ENCODE peak calls at places on chromosomes 7 and 10, in five cellular contexts. One of them, this sample, is unnamed.

GRCh38 chr10:6164271-6165095 is 38.2 kb upstream of the PFKFB3 start:
- DNase-seq in psoas muscle: no peak
- DNase-seq in natural killer cell: no peak
- DNase-seq in MCF 10A: no peak
- DNase-seq in endothelial cell: no peak
- DNase-seq in this sample: no peak

GRCh38 chr10:44809652-44810051 is 101.5 kb upstream of the TMEM72 start:
- DNase-seq in natural killer cell: no peak
- DNase-seq in endothelial cell: no peak
- DNase-seq in psoas muscle: no peak
- DNase-seq in MCF 10A: peak
- DNase-seq in this sample: no peak

GRCh38 chr10:106114656-106115186 is 1049.8 kb downstream of the SORCS1 start:
- DNase-seq in psoas muscle: no peak
- DNase-seq in MCF 10A: no peak
- DNase-seq in endothelial cell: no peak
- DNase-seq in natural killer cell: no peak
- DNase-seq in this sample: no peak

GRCh38 chr7:24981544-24981951 is 1.6 kb upstream of the OSBPL3 start:
- DNase-seq in natural killer cell: peak
- DNase-seq in MCF 10A: peak
- DNase-seq in endothelial cell: peak
- DNase-seq in psoas muscle: peak
- DNase-seq in this sample: peak

GRCh38 chr10:118108194-118109026 is 61.7 kb upstream of the RAB11FIP2 start:
- DNase-seq in psoas muscle: no peak
- DNase-seq in MCF 10A: no peak
- DNase-seq in natural killer cell: no peak
- DNase-seq in endothelial cell: no peak
- DNase-seq in this sample: no peak

GRCh38 chr7:106486331-106486730 is 174.6 kb downstream of the CCDC71L start:
- DNase-seq in endothelial cell: no peak
- DNase-seq in MCF 10A: peak
- DNase-seq in natural killer cell: no peak
- DNase-seq in psoas muscle: no peak
- DNase-seq in this sample: no peak

GRCh38 chr10:102065561-102066420 is 642 bp downstream of the HPS6 start:
- DNase-seq in MCF 10A: peak
- DNase-seq in psoas muscle: peak
- DNase-seq in natural killer cell: peak
- DNase-seq in endothelial cell: peak
- DNase-seq in this sample: peak

GRCh38 chr10:13830385-13830784 is 243.6 kb downstream of the PRPF18 start:
- DNase-seq in natural killer cell: no peak
- DNase-seq in psoas muscle: no peak
- DNase-seq in MCF 10A: no peak
- DNase-seq in endothelial cell: no peak
- DNase-seq in this sample: no peak

GRCh38 chr10:43809211-43809930 is 160.7 kb upstream of the ZNF32 start:
- DNase-seq in psoas muscle: no peak
- DNase-seq in MCF 10A: peak
- DNase-seq in natural killer cell: no peak
- DNase-seq in endothelial cell: no peak
- DNase-seq in this sample: no peak

GRCh38 chr7:157584420-157584819 is 247.6 kb downstream of the DNAJB6 start:
- DNase-seq in endothelial cell: no peak
- DNase-seq in psoas muscle: no peak
- DNase-seq in MCF 10A: no peak
- DNase-seq in natural killer cell: no peak
- DNase-seq in this sample: no peak

GRCh38 chr10:11104772-11105675 is 87.4 kb downstream of the CELF2 start:
- DNase-seq in MCF 10A: no peak
- DNase-seq in endothelial cell: no peak
- DNase-seq in psoas muscle: no peak
- DNase-seq in natural killer cell: no peak
- DNase-seq in this sample: no peak
- TF ChIP-seq CTCF in MCF 10A: no peak
- TF ChIP-seq CTCF in endothelial cell: no peak
- TF ChIP-seq CTCF in psoas muscle: no peak
- TF ChIP-seq CTCF in natural killer cell: no peak
- TF ChIP-seq CTCF in this sample: no peak

GRCh38 chr10:3554121-3554522 is 230.9 kb downstream of the KLF6 start:
- DNase-seq in natural killer cell: no peak
- DNase-seq in psoas muscle: no peak
- DNase-seq in endothelial cell: no peak
- DNase-seq in MCF 10A: no peak
- DNase-seq in this sample: no peak

GRCh38 chr10:3552281-3552680 is 232.7 kb downstream of the KLF6 start:
- DNase-seq in endothelial cell: no peak
- DNase-seq in natural killer cell: no peak
- DNase-seq in psoas muscle: no peak
- DNase-seq in MCF 10A: no peak
- DNase-seq in this sample: no peak

GRCh38 chr10:3549118-3549517 is 235.9 kb downstream of the KLF6 start:
- DNase-seq in natural killer cell: no peak
- DNase-seq in endothelial cell: no peak
- DNase-seq in psoas muscle: no peak
- DNase-seq in MCF 10A: no peak
- DNase-seq in this sample: no peak

GRCh38 chr10:3548702-3549101 is 236.3 kb downstream of the KLF6 start:
- DNase-seq in MCF 10A: no peak
- DNase-seq in natural killer cell: no peak
- DNase-seq in psoas muscle: no peak
- DNase-seq in endothelial cell: no peak
- DNase-seq in this sample: no peak

GRCh38 chr10:3551761-3552160 is 233.2 kb downstream of the KLF6 start:
- DNase-seq in natural killer cell: no peak
- DNase-seq in endothelial cell: no peak
- DNase-seq in psoas muscle: no peak
- DNase-seq in MCF 10A: no peak
- DNase-seq in this sample: no peak
- TF ChIP-seq CTCF in natural killer cell: no peak
- TF ChIP-seq CTCF in endothelial cell: no peak
- TF ChIP-seq CTCF in psoas muscle: no peak
- TF ChIP-seq CTCF in MCF 10A: no peak
- TF ChIP-seq CTCF in this sample: no peak

GRCh38 chr10:95049919-95050318 is 19.4 kb downstream of the CYP2C8 start:
- DNase-seq in MCF 10A: no peak
- DNase-seq in natural killer cell: no peak
- DNase-seq in endothelial cell: no peak
- DNase-seq in psoas muscle: no peak
- DNase-seq in this sample: no peak
- TF ChIP-seq CTCF in MCF 10A: no peak
- TF ChIP-seq CTCF in natural killer cell: no peak
- TF ChIP-seq CTCF in endothelial cell: no peak
- TF ChIP-seq CTCF in psoas muscle: no peak
- TF ChIP-seq CTCF in this sample: no peak

DNA sequence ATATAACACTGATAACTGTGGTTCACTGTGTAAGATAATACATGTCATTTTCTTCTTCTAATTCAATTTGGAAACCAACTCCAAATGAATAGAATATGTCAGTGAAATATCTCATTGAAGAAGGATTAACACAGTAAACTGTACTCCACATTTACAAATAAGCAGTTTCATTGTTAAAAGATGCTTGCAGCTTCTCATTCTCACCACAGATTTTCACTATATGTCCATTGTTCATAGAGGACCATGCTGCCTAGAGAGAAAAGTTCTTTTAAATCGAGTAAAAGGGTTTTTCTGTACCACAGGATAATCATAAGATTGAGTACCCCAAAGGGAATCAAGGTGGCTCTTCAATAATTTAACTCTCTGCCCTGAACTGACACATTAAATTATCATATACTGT is 165.5 kb downstream of the LRRN3 start:
- DNase-seq in natural killer cell: no peak
- DNase-seq in endothelial cell: no peak
- DNase-seq in psoas muscle: no peak
- DNase-seq in MCF 10A: no peak
- DNase-seq in this sample: no peak
- TF ChIP-seq CTCF in natural killer cell: no peak
- TF ChIP-seq CTCF in endothelial cell: no peak
- TF ChIP-seq CTCF in psoas muscle: no peak
- TF ChIP-seq CTCF in MCF 10A: no peak
- TF ChIP-seq CTCF in this sample: no peak

GRCh38 chr10:48463318-48464003 is 141.4 kb downstream of the ARHGAP22 start:
- DNase-seq in MCF 10A: no peak
- DNase-seq in endothelial cell: no peak
- DNase-seq in psoas muscle: no peak
- DNase-seq in natural killer cell: no peak
- DNase-seq in this sample: no peak
- TF ChIP-seq CTCF in MCF 10A: no peak
- TF ChIP-seq CTCF in endothelial cell: no peak
- TF ChIP-seq CTCF in psoas muscle: no peak
- TF ChIP-seq CTCF in natural killer cell: no peak
- TF ChIP-seq CTCF in this sample: no peak

DNA sequence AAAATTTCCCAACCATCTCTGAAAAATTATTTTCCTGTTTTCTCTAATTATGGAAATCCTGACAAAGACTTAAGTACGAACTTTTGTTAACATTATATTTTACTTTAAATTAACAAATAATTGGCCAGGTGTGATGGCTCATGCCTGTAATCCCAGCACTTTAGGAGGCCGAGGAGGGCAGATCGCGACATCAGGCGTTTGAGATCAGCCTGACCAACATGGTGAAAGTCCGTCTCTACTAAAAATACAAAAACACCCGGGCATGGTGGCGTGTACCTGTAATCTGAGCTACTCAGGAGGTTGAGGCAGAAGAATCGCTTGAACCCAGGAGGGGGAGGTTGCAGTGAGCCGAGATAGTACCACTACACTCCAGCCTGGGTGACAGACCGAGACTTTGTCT is 32.2 kb downstream of the DGKB start:
- DNase-seq in endothelial cell: no peak
- DNase-seq in psoas muscle: no peak
- DNase-seq in natural killer cell: no peak
- DNase-seq in MCF 10A: no peak
- DNase-seq in this sample: no peak
- TF ChIP-seq CTCF in endothelial cell: no peak
- TF ChIP-seq CTCF in psoas muscle: no peak
- TF ChIP-seq CTCF in natural killer cell: no peak
- TF ChIP-seq CTCF in MCF 10A: no peak
- TF ChIP-seq CTCF in this sample: no peak

GRCh38 chr10:120336910-120337540 is 120.0 kb upstream of the PLPP4 start:
- DNase-seq in natural killer cell: peak
- DNase-seq in endothelial cell: peak
- DNase-seq in psoas muscle: no peak
- DNase-seq in MCF 10A: peak
- DNase-seq in this sample: peak
- TF ChIP-seq CTCF in natural killer cell: peak
- TF ChIP-seq CTCF in endothelial cell: peak
- TF ChIP-seq CTCF in psoas muscle: peak
- TF ChIP-seq CTCF in MCF 10A: peak
- TF ChIP-seq CTCF in this sample: peak

This sample was measured in neural crest cell.